ENCODE peak calls at places on chromosome 1, in nine cellular contexts. G, M, L, Z, S, J, E, D and W are unnamed samples.

GRCh38 chr1:202241376-202242079 is 47.9 kb downstream of the LGR6 start:
- DNase-seq in J (peak; percentile 76), L (no peak), E (no peak), S (peak; percentile 57), Z (no peak), D (no peak), G (peak; percentile 81), M (no peak), W (no peak)

GRCh38 chr1:168509875-168510594 is 33.8 kb downstream of the XCL2 start:
- DNase-seq in G (no peak), S (no peak), Z (no peak), M (no peak), L (no peak), E (no peak), D (no peak), J (no peak), W (no peak)

GRCh38 chr1:52867060-52867845 is 24.7 kb downstream of the ZYG11A start:
- DNase-seq in M (no peak), S (no peak), G (peak; percentile 73), D (no peak), Z (no peak), J (no peak), E (no peak), L (no peak), W (no peak)

GRCh38 chr1:195723796-195724194 is 884.4 kb downstream of the KCNT2 start:
- DNase-seq in S (no peak), M (no peak), L (no peak), E (no peak), Z (no peak), D (no peak), G (no peak), J (no peak), W (no peak)

GRCh38 chr1:179805291-179806195 is 62.5 kb downstream of the FAM163A start:
- DNase-seq in D (no peak), J (no peak), L (no peak), S (no peak), G (no peak), M (no peak), E (no peak), Z (no peak), W (no peak)

GRCh38 chr1:247430430-247430829 is 14.5 kb downstream of the NLRP3 start:
- DNase-seq in S (no peak), E (no peak), J (no peak), Z (no peak), G (no peak), L (no peak), M (no peak), D (no peak), W (no peak)

GRCh38 chr1:227890451-227891222 is 57.1 kb downstream of the WNT9A start:
- DNase-seq in D (no peak), E (no peak), S (no peak), G (peak; percentile 2), J (no peak), L (peak; percentile 11), M (no peak), Z (no peak), W (no peak)

GRCh38 chr1:145690587-145691558 is 16.3 kb downstream of the PDZK1 start:
- DNase-seq in E (peak; percentile 76), L (no peak), D (peak; percentile 35), G (peak; percentile 18), M (no peak), J (peak; percentile 25), S (no peak), Z (no peak), W (peak; percentile 41)

GRCh38 chr1:75100481-75101092 is 33.6 kb upstream of the LHX8 start:
- DNase-seq in E (no peak), Z (no peak), G (no peak), S (no peak), J (no peak), D (no peak), L (no peak), M (no peak), W (no peak)

GRCh38 chr1:157948547-157949152 is 44.8 kb upstream of the KIRREL1 start:
- DNase-seq in M (peak; percentile 86), L (no peak), J (peak; percentile 23), D (no peak), Z (no peak), G (no peak), S (no peak), E (peak; percentile 6), W (no peak)

GRCh38 chr1:205247130-205247921 is 19.6 kb downstream of the TMCC2 start:
- DNase-seq in S (peak; percentile 27), Z (no peak), J (no peak), G (no peak), M (no peak), L (peak; percentile 36), D (peak; percentile 52), E (no peak), W (peak; percentile 46)

GRCh38 chr1:119358661-119359060 is 9.9 kb upstream of the HAO2 start:
- DNase-seq in L (no peak), J (peak; percentile 76), D (no peak), Z (no peak), S (no peak), E (no peak), M (no peak), G (peak; percentile 53), W (no peak)

GRCh38 chr1:119363162-119363561 is 5.4 kb upstream of the HAO2 start:
- DNase-seq in E (no peak), Z (no peak), M (no peak), S (no peak), L (no peak), D (no peak), G (no peak), J (no peak), W (no peak)

GRCh38 chr1:119361611-119362010 is 7.0 kb upstream of the HAO2 start:
- DNase-seq in L (no peak), Z (no peak), G (no peak), J (no peak), S (no peak), M (no peak), D (no peak), E (no peak), W (no peak)

GRCh38 chr1:119361205-119361604 is 7.4 kb upstream of the HAO2 start:
- DNase-seq in E (no peak), M (no peak), S (no peak), Z (no peak), J (no peak), L (no peak), D (no peak), G (no peak), W (no peak)

GRCh38 chr1:119359730-119360129 is 8.9 kb upstream of the HAO2 start:
- DNase-seq in J (no peak), L (no peak), G (no peak), Z (no peak), E (no peak), M (no peak), S (no peak), D (no peak), W (no peak)
- H3K27ac ChIP-seq in J (no peak overlapping the region), L (no peak overlapping the region), G (no peak overlapping the region), Z (no peak overlapping the region), E (no peak overlapping the region), M (no peak overlapping the region), S (no peak overlapping the region), D (no peak overlapping the region), W (no peak overlapping the region)

DNA sequence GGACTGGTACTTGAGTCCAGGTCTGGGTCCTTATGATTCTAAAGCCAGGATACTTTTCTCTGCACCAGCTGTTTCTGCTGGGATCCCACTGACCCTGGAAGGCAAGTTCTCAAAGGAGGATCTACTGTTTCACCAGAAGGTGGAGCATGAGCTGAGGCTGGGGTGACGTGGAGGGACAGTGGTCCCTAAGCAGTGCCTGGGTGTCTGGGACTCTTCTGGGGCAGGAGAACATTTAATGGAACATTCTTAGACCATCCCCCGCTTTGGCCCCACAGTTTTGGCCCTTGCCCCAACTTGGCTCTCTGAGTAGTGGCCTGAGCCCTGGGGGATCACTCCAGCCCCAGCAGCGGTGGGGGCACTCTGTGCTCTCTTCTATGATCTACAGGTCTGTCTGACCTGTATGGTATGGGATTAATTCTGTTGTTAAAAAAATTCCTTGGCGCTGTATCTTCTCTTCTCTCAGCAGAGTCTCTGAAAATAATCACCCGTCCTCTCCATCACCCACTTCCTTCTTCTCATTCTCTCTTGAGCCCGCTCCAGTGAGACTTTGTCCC is 60.3 kb upstream of the CSF3R start:
- DNase-seq in D (no peak), S (no peak), M (peak; percentile 62), L (no peak), E (no peak), G (no peak), J (no peak), Z (no peak), W (no peak)
- TF ChIP-seq CTCF in D (no peak), S (no peak), M (peak; percentile 50), L (no peak), E (no peak), G (no peak), J (no peak), Z (peak; percentile 11), W (peak; percentile 14)

DNA sequence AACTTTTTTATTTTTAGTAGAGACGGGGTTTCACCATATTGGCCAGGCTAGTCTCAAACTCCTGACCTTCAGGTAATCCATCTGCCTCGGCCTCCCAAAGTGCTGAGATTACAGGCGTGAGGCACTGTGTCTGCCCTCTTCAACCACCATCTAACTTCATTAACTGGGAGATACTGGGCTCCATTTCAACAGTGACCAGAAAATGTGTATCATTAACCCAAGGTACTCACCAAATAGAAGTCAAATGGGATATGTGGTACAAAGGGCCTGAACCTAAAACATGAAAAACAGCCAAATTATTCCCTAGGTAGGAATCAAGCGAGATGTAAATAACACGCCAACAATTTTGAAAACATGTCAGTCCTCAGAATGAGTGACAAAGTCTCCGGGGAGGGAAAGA is 1.2 kb downstream of the ILF2 start:
- DNase-seq in D (no peak), M (no peak), E (no peak), S (no peak), Z (no peak), L (no peak), J (no peak), G (no peak), W (no peak)
- H3K27ac ChIP-seq in D (peak overlapping the region; percentile 88), M (peak overlapping the region; percentile 42), E (no peak overlapping the region), S (peak overlapping the region; percentile 83), Z (no peak overlapping the region), L (no peak overlapping the region), J (no peak overlapping the region), G (peak overlapping the region; percentile 12), W (no peak overlapping the region)

GRCh38 chr1:226408285-226409184 is 642 bp upstream of the PARP1 start:
- DNase-seq in E (no peak), M (no peak), L (no peak), G (no peak), D (no peak), J (no peak), Z (peak; percentile 27), S (no peak), W (no peak)
- TF ChIP-seq CTCF in E (no peak), M (no peak), L (no peak), G (no peak), D (no peak), J (peak; percentile 53), Z (no peak), S (no peak), W (no peak)

DNA sequence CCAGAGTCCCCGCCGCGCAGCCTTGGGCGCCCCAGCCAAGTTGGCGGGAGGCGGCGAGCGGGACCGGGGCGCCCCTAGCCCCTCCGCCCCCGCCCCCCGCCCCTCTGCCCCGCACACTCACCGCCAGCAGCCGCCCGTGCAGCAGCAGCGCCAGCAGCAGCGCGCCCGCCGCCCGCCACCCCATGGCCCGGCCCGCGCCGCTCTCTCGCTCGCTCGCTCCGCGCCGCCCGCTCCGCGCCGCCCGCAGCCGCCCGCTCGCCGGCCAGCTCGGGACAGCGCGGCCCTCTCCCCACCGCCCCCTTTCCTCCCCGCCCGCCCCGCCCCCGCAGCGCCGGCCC is at the start of gene HSPG2:
- DNase-seq in D (no peak), L (no peak), Z (no peak), M (no peak), E (no peak), S (no peak), J (no peak), G (no peak), W (no peak)
- H3K27ac ChIP-seq in D (peak within 1 kb of the TSS; percentile 82), L (peak within 1 kb of the TSS; percentile 80), Z (peak within 1 kb of the TSS; percentile 99), M (peak within 1 kb of the TSS; percentile 63), E (peak within 1 kb of the TSS; percentile 76), S (peak within 1 kb of the TSS; percentile 96), J (peak within 1 kb of the TSS; percentile 96), G (peak within 1 kb of the TSS; percentile 82), W (peak within 1 kb of the TSS; percentile 47)

GRCh38 chr1:64891440-64891815 is 74.9 kb downstream of the JAK1 start:
- DNase-seq in M (no peak), Z (no peak), E (no peak), D (no peak), J (no peak), G (no peak), S (no peak), L (no peak), W (no peak)
- TF ChIP-seq CTCF in M (no peak), Z (no peak), E (no peak), D (no peak), J (no peak), G (no peak), S (no peak), L (no peak), W (no peak)